ENCODE peak calls at places on chromosome 9, in five cellular contexts. Z, Y, N, J and H are unnamed samples.

GRCh38 chr9:131833906-131834305 is 94.0 kb upstream of the RAPGEF1 start:
- DNase-seq in N (no peak), Y (no peak), J (peak; percentile 19), Z (peak; percentile 60), H (no peak)

GRCh38 chr9:79237861-79238260 is 333.9 kb upstream of the TLE4 start:
- DNase-seq in N (no peak), Y (no peak), Z (no peak), J (no peak), H (no peak)

GRCh38 chr9:31730398-31730797 is 654.0 kb upstream of the ACO1 start:
- DNase-seq in J (peak; percentile 28), Z (no peak), N (no peak), Y (no peak), H (no peak)

GRCh38 chr9:125137200-125137599 is 6.1 kb downstream of the SCAI start:
- DNase-seq in N (no peak), J (no peak), Z (peak; percentile 88), Y (peak; percentile 70), H (no peak)

GRCh38 chr9:99818439-99818992 is 3.2 kb upstream of the NR4A3 start:
- DNase-seq in N (no peak), J (no peak), Z (no peak), Y (no peak), H (no peak)

GRCh38 chr9:88044200-88044599 is 69.9 kb upstream of the CDK20 start:
- DNase-seq in J (no peak), Y (no peak), Z (no peak), N (no peak), H (no peak)

GRCh38 chr9:92097997-92098482 is 17.2 kb downstream of the SPTLC1 start:
- DNase-seq in Y (no peak), J (peak; percentile 79), N (peak; percentile 82), Z (peak; percentile 89), H (peak; percentile 93)

GRCh38 chr9:118586978-118587377 is 782.3 kb downstream of the BRINP1 start:
- DNase-seq in Z (no peak), Y (no peak), J (no peak), N (no peak), H (no peak)

GRCh38 chr9:131284856-131285255 is 4.7 kb upstream of the PLPP7 start:
- DNase-seq in J (no peak), Y (no peak), Z (no peak), N (no peak), H (no peak)

GRCh38 chr9:72459308-72459707 is 62.1 kb upstream of the TMC1 start:
- DNase-seq in J (no peak), Z (no peak), N (no peak), Y (no peak), H (no peak)

GRCh38 chr9:118896356-118897000 is 472.8 kb downstream of the BRINP1 start:
- DNase-seq in Z (no peak), Y (no peak), J (no peak), N (no peak), H (no peak)

GRCh38 chr9:13804532-13804931 is 509.4 kb downstream of the NFIB start:
- DNase-seq in J (no peak), N (no peak), Z (peak; percentile 24), Y (no peak), H (no peak)

GRCh38 chr9:20650750-20651299 is 28.5 kb upstream of the MLLT3 start:
- DNase-seq in N (no peak), Z (no peak), J (no peak), Y (no peak), H (no peak)

GRCh38 chr9:26210338-26210851 is 532.2 kb upstream of the TUSC1 start:
- DNase-seq in J (no peak), Z (peak; percentile 47), N (no peak), Y (peak; percentile 37), H (no peak)

GRCh38 chr9:90037136-90037797 is 432.5 kb downstream of the GADD45G start:
- DNase-seq in J (no peak), Y (no peak), Z (no peak), N (no peak), H (no peak)

GRCh38 chr9:35834260-35835215 is 5.5 kb downstream of the TMEM8B start:
- DNase-seq in Z (no peak), J (no peak), Y (no peak), N (no peak), H (no peak)

GRCh38 chr9:35832814-35833213 is 3.8 kb downstream of the TMEM8B start:
- DNase-seq in J (no peak), N (no peak), Z (no peak), Y (no peak), H (no peak)

GRCh38 chr9:35835766-35836165 is 6.7 kb downstream of the TMEM8B start:
- DNase-seq in Y (no peak), N (no peak), J (no peak), Z (no peak), H (no peak)

GRCh38 chr9:35836595-35836994 is 7.6 kb downstream of the TMEM8B start:
- DNase-seq in J (no peak), Y (no peak), Z (no peak), N (no peak), H (no peak)

GRCh38 chr9:35835216-35835604 is 6.2 kb downstream of the TMEM8B start:
- DNase-seq in Z (no peak), N (no peak), Y (no peak), J (no peak), H (peak; percentile 60)
- TF ChIP-seq CTCF in Z (peak; percentile 34), N (no peak), Y (peak; percentile 66), J (peak; percentile 28), H (peak; percentile 59)

GRCh38 chr9:115008536-115008935 is 78.1 kb upstream of the TNFSF8 start:
- DNase-seq in N (no peak), J (no peak), Y (peak; percentile 87), Z (peak; percentile 95), H (no peak)
- TF ChIP-seq CTCF in N (no peak), J (no peak), Y (no peak), Z (no peak), H (no peak)

DNA sequence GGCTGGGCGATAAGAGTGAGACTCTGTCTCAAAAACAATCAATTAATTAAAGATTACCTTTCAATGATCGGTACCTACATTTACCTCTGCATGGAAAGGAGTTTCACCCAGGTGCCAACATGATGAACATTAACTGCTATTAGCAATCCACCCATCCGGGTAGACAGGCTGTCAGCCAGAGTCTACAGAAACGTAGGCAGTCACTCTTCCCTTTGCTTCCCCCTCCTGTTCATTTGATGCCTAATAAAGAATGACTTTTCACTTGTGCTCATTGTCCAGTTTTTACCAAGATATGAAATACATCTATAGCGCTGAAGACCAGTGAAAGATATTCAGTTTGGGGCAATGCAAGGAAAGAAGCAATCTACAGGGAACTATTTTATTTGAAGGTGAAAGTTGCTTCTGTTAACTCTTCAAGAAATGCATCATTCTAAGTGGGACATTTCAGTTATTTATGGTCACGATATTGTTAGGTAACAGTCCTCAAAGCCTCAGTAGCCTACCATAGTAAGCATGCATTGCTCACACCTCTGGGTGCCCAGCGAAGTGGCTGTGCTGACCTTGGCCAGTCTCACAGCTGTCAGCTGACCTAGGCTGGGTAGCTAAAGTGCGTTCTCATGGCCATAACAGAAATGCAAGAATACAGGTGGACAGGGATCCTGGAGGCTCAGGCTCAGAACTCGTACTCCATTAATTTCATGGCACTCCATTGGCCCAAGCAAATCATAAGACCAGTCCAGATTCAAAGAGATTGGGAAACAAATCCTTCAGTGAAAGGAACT is 87.2 kb upstream of the DMRT1 start:
- DNase-seq in J (no peak), N (no peak), Y (no peak), Z (no peak), H (no peak)
- TF ChIP-seq CTCF in J (no peak), N (no peak), Y (no peak), Z (no peak), H (no peak)

GRCh38 chr9:133945314-133945975 is 46.7 kb downstream of the VAV2 start:
- DNase-seq in Z (no peak), J (peak; percentile 43), N (peak; percentile 19), Y (no peak), H (no peak)

GRCh38 chr9:133945977-133946753 is 46.0 kb downstream of the VAV2 start:
- DNase-seq in J (peak; percentile 39), Z (no peak), N (peak; percentile 20), Y (no peak), H (no peak)

GRCh38 chr9:133943781-133944745 is 48.1 kb downstream of the VAV2 start:
- DNase-seq in Y (no peak), J (peak; percentile 41), N (peak; percentile 17), Z (no peak), H (no peak)

GRCh38 chr9:133943036-133943780 is 48.9 kb downstream of the VAV2 start:
- DNase-seq in Z (no peak), N (peak; percentile 14), J (peak; percentile 44), Y (no peak), H (no peak)

DNA sequence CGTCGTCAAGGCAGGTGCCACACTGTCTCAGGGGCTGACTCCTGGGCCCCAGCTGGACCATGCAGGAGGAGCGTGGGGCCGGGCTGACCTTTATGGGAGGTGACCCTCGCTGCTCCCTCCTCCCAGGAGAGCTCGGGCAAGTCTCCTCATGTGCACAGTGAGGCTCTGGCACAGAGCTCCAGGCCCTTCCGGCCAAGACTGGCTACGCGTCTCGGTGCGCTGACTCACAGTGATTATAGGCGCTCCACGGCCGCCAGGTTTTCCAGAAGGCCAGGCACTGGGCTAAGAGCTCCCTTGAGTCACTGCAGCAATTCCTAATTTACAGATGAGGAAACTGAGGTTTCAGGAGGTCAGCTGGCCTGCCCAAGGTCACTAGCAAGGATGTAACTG is 47.4 kb downstream of the VAV2 start:
- DNase-seq in Z (peak; percentile 80), J (peak; percentile 67), Y (no peak), N (peak; percentile 38), H (no peak)
- TF ChIP-seq CTCF in Z (no peak), J (no peak), Y (no peak), N (no peak), H (no peak)

GRCh38 chr9:15133488-15133887 is 173.5 kb downstream of the TTC39B start:
- DNase-seq in Y (no peak), N (no peak), Z (no peak), J (no peak), H (no peak)

GRCh38 chr9:15137089-15137488 is 169.9 kb downstream of the TTC39B start:
- DNase-seq in N (no peak), Y (no peak), J (no peak), Z (no peak), H (no peak)

GRCh38 chr9:15137658-15138356 is 169.2 kb downstream of the TTC39B start:
- DNase-seq in N (no peak), J (no peak), Y (no peak), Z (no peak), H (no peak)

GRCh38 chr9:15136646-15137045 is 170.4 kb downstream of the TTC39B start:
- DNase-seq in J (no peak), Z (peak; percentile 50), N (no peak), Y (no peak), H (no peak)

GRCh38 chr9:15135167-15135792 is 171.7 kb downstream of the TTC39B start:
- DNase-seq in J (no peak), N (peak; percentile 48), Y (peak; percentile 67), Z (peak; percentile 84), H (peak; percentile 49)
- TF ChIP-seq CTCF in J (peak; percentile 91), N (peak; percentile 87), Y (peak; percentile 88), Z (peak; percentile 95), H (peak; percentile 78)